ENCODE peak calls at places on chromosomes 7 and 10, in five cellular contexts. P, Q, E, U and H are unnamed samples.

GRCh38 chr7:3461923-3462322 is 160.9 kb downstream of the SDK1 start:
- DNase-seq in P (no peak), Q (no peak), E (no peak), U (no peak), H (no peak)

GRCh38 chr7:64853679-64854078 is 49.4 kb upstream of the ZNF273 start:
- DNase-seq in P (no peak), Q (no peak), E (no peak), U (no peak), H (no peak)

GRCh38 chr7:636396-636795 is 90.1 kb upstream of the DNAAF5 start:
- DNase-seq in P (peak), Q (no peak), E (peak), U (peak), H (no peak)

GRCh38 chr7:10034843-10035556 is 938.7 kb upstream of the PHF14 start:
- DNase-seq in P (no peak), Q (no peak), E (no peak), U (no peak), H (no peak)

GRCh38 chr7:150520145-150520544 is 5.5 kb downstream of the GIMAP7 start:
- DNase-seq in P (no peak), Q (no peak), E (no peak), U (no peak), H (no peak)

GRCh38 chr7:102153586-102153948 is 133.1 kb upstream of the SH2B2 start:
- DNase-seq in P (no peak), Q (no peak), E (no peak), U (no peak), H (no peak)

GRCh38 chr7:158251061-158251965 is 336.3 kb downstream of the PTPRN2 start:
- DNase-seq in P (no peak), Q (no peak), E (no peak), U (no peak), H (no peak)

GRCh38 chr10:46002916-46003693 is 27.3 kb downstream of the NCOA4 start:
- DNase-seq in P (no peak), Q (no peak), E (no peak), U (peak), H (no peak)

GRCh38 chr10:132788180-132788830 is 2.4 kb upstream of the NKX6-2 start:
- DNase-seq in P (no peak), Q (no peak), E (peak), U (peak), H (no peak)

GRCh38 chr7:146138926-146139325 is 22.3 kb downstream of the CNTNAP2 start:
- DNase-seq in P (no peak), Q (no peak), E (no peak), U (no peak), H (no peak)

GRCh38 chr10:60707841-60708240 is 70.4 kb upstream of the CDK1 start:
- DNase-seq in P (no peak), Q (no peak), E (no peak), U (no peak), H (no peak)

GRCh38 chr10:124647421-124648130 is 96.6 kb downstream of the FAM53B start:
- DNase-seq in P (peak), Q (no peak), E (peak), U (peak), H (no peak)

GRCh38 chr7:114141415-114141814 is 222.6 kb upstream of the PPP1R3A start:
- DNase-seq in P (no peak), Q (peak), E (no peak), U (no peak), H (no peak)

GRCh38 chr7:158649279-158649678 is 55.3 kb downstream of the NCAPG2 start:
- DNase-seq in P (peak), Q (peak), E (peak), U (peak), H (no peak)

GRCh38 chr7:139825666-139826290 is 3.3 kb upstream of the TBXAS1 start:
- DNase-seq in P (peak), Q (no peak), E (peak), U (peak), H (no peak)

GRCh38 chr7:129144095-129144833 is at the start of gene TSPAN33:
- DNase-seq in P (peak), Q (peak), E (peak), U (peak), H (peak)

GRCh38 chr7:26398436-26399308 is 107.0 kb downstream of the SNX10 start:
- DNase-seq in P (peak), Q (peak), E (peak), U (peak), H (no peak)

GRCh38 chr7:157682946-157683239 is 346.1 kb downstream of the DNAJB6 start:
- DNase-seq in P (no peak), Q (no peak), E (no peak), U (no peak), H (no peak)

GRCh38 chr10:43226851-43227845 is 39.7 kb downstream of the RASGEF1A start:
- DNase-seq in P (no peak), Q (no peak), E (no peak), U (no peak), H (no peak)

GRCh38 chr7:44973610-44974401 is 5.0 kb downstream of the MYO1G start:
- DNase-seq in P (no peak), Q (no peak), E (peak), U (no peak), H (no peak)

GRCh38 chr10:21002097-21002878 is 105.2 kb upstream of the NEBL start:
- DNase-seq in P (no peak), Q (peak), E (peak), U (no peak), H (no peak)

GRCh38 chr7:64625114-64626082 is 40.5 kb upstream of the ZNF107 start:
- DNase-seq in P (peak), Q (no peak), E (peak), U (no peak), H (no peak)